ENCODE peak calls at places on chromosomes 12 and 14, in seven cellular contexts. A, G, E, P, X, K and R are unnamed samples.

GRCh38 chr12:28374556-28374955 is 184.3 kb downstream of the CCDC91 start:
- DNase-seq in G (no peak), K (no peak), X (no peak), E (no peak), A (no peak), P (no peak), R (no peak)

GRCh38 chr14:63267171-63267570 is 51.6 kb downstream of the GPHB5 start:
- DNase-seq in P (no peak), X (no peak), E (no peak), K (no peak), A (no peak), G (no peak), R (no peak)

GRCh38 chr14:32545858-32546210 is 216.7 kb downstream of the AKAP6 start:
- DNase-seq in E (no peak), P (no peak), K (no peak), G (no peak), A (no peak), X (no peak), R (no peak)

GRCh38 chr14:22928237-22929103 is 706 bp downstream of the PRMT5 start:
- DNase-seq in A (no peak), X (no peak), K (no peak), G (no peak), E (peak), P (no peak), R (no peak)

GRCh38 chr12:62934799-62935674 is at the start of gene PPM1H:
- DNase-seq in E (peak), P (peak), K (peak), X (peak), A (peak), G (peak), R (peak)

GRCh38 chr12:78085562-78086182 is 255.0 kb downstream of the NAV3 start:
- DNase-seq in X (peak), A (no peak), E (no peak), K (no peak), G (no peak), P (no peak), R (no peak)

GRCh38 chr14:64758711-64759554 is 54.7 kb downstream of the PLEKHG3 start:
- DNase-seq in P (no peak), A (peak), K (no peak), X (peak), E (no peak), G (peak), R (no peak)

GRCh38 chr12:55912908-55913307 is 14.8 kb downstream of the PYM1 start:
- DNase-seq in A (no peak), K (no peak), P (no peak), X (no peak), G (no peak), E (no peak), R (no peak)